ENCODE peak calls at places on chromosomes 3 and 15, in nine cellular contexts. Q is PC-3, A is fibroblast of lung, B is A549, L is tibial artery, V is uterus, C is GM23338, T is IMR-90, K is astrocyte. R is an unnamed sample. For H3K4me1, the result is how much of the 10 kb centered on the place peaks cover.

GRCh38 chr15:60255390-60255789 is 142.4 kb downstream of the ANXA2 start:
- DNase-seq in Q (peak), A (no peak), B (peak), L (no peak), V (no peak), C (no peak), T (no peak), K (no peak), R (no peak)

GRCh38 chr3:129315386-129315991 is 36.8 kb downstream of the HMCES start:
- DNase-seq in Q (peak), A (peak), B (peak), L (peak), V (peak), C (peak), T (peak), K (no peak), R (no peak)

GRCh38 chr15:77144492-77145070 is 73.7 kb upstream of the TSPAN3 start:
- DNase-seq in Q (peak), A (peak), B (no peak), L (no peak), V (no peak), C (peak), T (peak), K (peak), R (no peak)

GRCh38 chr3:43876648-43877047 is 185.9 kb downstream of the ABHD5 start:
- DNase-seq in Q (no peak), A (no peak), B (no peak), L (no peak), V (no peak), C (no peak), T (no peak), K (no peak), R (no peak)

GRCh38 chr3:177812492-177812891 is 615.2 kb upstream of the TBL1XR1 start:
- DNase-seq in Q (no peak), A (no peak), B (no peak), L (no peak), V (no peak), C (no peak), T (no peak), K (no peak), R (no peak)

GRCh38 chr15:68791431-68792283 is 29.0 kb downstream of the ANP32A start:
- DNase-seq in Q (no peak), A (no peak), B (no peak), L (no peak), V (no peak), C (peak), T (no peak), K (no peak), R (no peak)

GRCh38 chr15:38954090-38954489 is 389.5 kb upstream of the RASGRP1 start:
- DNase-seq in Q (no peak), A (peak), B (no peak), L (no peak), V (no peak), C (no peak), T (peak), K (no peak), R (no peak)

GRCh38 chr15:29924750-29925149 is 102.5 kb upstream of the TJP1 start:
- DNase-seq in Q (peak), A (peak), B (peak), L (no peak), V (no peak), C (peak), T (peak), K (peak), R (no peak)

GRCh38 chr3:127851899-127852298 is 29.6 kb upstream of the MGLL start:
- DNase-seq in Q (no peak), A (no peak), B (no peak), L (no peak), V (no peak), C (peak), T (no peak), K (no peak), R (no peak)

GRCh38 chr15:43440721-43441281 is 52.2 kb downstream of the TP53BP1 start:
- DNase-seq in Q (peak), A (peak), B (peak), L (peak), V (peak), C (peak), T (peak), K (peak), R (peak)

GRCh38 chr3:149801200-149801599 is 8.8 kb upstream of the ANKUB1 start:
- DNase-seq in Q (no peak), A (no peak), B (no peak), L (no peak), V (no peak), C (no peak), T (no peak), K (no peak), R (no peak)

GRCh38 chr15:79455361-79455760 is 23.2 kb downstream of the MINAR1 start:
- DNase-seq in Q (no peak), A (peak), B (no peak), L (no peak), V (no peak), C (no peak), T (peak), K (peak), R (no peak)

GRCh38 chr15:68635142-68635541 is 56.3 kb downstream of the CORO2B start:
- DNase-seq in Q (no peak), A (no peak), B (no peak), L (no peak), V (no peak), C (no peak), T (no peak), K (no peak), R (no peak)

GRCh38 chr3:24237971-24238767 is 256.5 kb downstream of the THRB start:
- DNase-seq in Q (peak), A (peak), B (peak), L (no peak), V (peak), C (peak), T (peak), K (peak), R (no peak)

GRCh38 chr3:108103971-108104797 is 13.4 kb upstream of the CD47 start:
- DNase-seq in Q (peak), A (peak), B (no peak), L (no peak), V (peak), C (no peak), T (peak), K (peak), R (no peak)

GRCh38 chr3:146218880-146219866 is 31.7 kb downstream of the PLSCR4 start:
- DNase-seq in Q (peak), A (peak), B (peak), L (no peak), V (peak), C (peak), T (peak), K (no peak), R (no peak)

DNA sequence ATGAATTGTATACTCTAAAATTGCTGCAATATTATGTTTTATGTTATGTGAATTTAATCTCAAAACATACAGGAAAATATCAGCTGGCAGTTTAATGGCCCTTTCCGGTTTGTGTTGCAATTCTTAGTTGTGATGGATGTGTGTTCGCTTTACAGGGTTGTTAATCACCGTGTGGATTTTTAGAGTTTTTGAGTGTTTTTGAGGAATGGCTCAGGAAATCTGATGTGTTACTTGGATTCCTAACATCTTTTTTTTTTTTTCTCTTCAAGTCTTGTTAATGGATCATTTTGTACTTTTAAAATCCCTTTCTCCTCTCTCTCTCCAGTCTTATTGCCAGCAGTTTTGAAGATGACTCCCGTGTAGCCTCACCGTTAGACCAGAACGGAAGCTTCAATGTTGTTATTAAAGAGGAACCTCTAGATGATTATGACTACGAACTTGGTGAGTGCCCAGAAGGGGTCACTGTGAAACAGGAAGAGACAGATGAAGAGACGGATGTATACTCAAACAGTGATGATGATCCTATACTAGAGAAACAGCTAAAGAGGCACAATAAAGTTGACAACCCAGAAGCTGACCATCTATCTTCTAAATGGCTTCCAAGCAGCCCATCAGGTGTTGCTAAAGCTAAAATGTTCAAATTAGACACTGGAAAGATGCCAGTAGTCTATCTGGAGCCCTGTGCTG is 35.7 kb downstream of the MGA start:
- DNase-seq in Q (peak), A (peak), B (peak), L (no peak), V (no peak), C (peak), T (peak), K (peak), R (no peak)
- TF ChIP-seq CTCF in Q (peak), A (peak), B (peak), L (no peak), V (no peak), C (peak), T (peak), K (peak), R (no peak)

GRCh38 chr15:101250331-101250730 is 1.5 kb downstream of the CHSY1 start:
- DNase-seq in Q (peak), A (peak), B (no peak), L (no peak), V (no peak), C (no peak), T (peak), K (peak), R (no peak)

GRCh38 chr15:101252836-101253235 is 988 bp upstream of the CHSY1 start:
- DNase-seq in Q (peak), A (no peak), B (no peak), L (no peak), V (no peak), C (no peak), T (no peak), K (no peak), R (no peak)

GRCh38 chr15:101251830-101252820 is at the start of gene CHSY1:
- DNase-seq in Q (peak), A (peak), B (peak), L (peak), V (peak), C (peak), T (peak), K (peak), R (peak)

GRCh38 chr15:101248274-101248673 is 3.6 kb downstream of the CHSY1 start:
- DNase-seq in Q (no peak), A (no peak), B (no peak), L (no peak), V (no peak), C (no peak), T (no peak), K (no peak), R (no peak)

GRCh38 chr15:101250931-101251829 is 668 bp downstream of the CHSY1 start:
- DNase-seq in Q (peak), A (peak), B (peak), L (no peak), V (no peak), C (peak), T (no peak), K (no peak), R (no peak)
- H3K4me1 ChIP-seq in Q (under half), A (under half), B (under half), L (under half), V (under half), C (under half), T (under half), K (under half), R (under half)

DNA sequence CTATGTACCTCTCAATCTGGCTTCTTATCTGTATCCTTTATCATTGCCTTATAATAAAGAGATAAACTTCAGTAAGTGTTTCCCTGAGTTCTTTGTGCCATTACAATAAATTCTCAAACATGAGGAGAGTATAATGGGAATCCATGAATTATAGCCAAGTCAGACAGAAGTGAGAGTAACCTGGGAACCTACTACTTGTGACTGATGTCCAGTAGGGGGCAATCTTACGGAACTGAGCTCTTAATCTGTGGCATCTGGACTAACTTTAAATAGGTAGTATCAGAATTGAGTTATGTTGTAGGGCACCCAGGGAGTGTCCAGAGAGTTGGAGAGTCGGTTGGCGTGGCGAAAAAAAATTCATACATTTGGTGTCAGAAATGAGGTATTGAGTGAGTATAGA is 542.6 kb downstream of the ZBBX start:
- DNase-seq in Q (peak), A (no peak), B (peak), L (no peak), V (no peak), C (peak), T (no peak), K (no peak), R (no peak)
- TF ChIP-seq CTCF in Q (peak), A (no peak), B (no peak), L (no peak), V (no peak), C (peak), T (no peak), K (peak), R (no peak)

GRCh38 chr3:18410205-18410604 is 14.9 kb downstream of the SATB1 start:
- DNase-seq in Q (no peak), A (no peak), B (no peak), L (no peak), V (no peak), C (no peak), T (no peak), K (no peak), R (no peak)

GRCh38 chr3:18415132-18415531 is 10.0 kb downstream of the SATB1 start:
- DNase-seq in Q (no peak), A (no peak), B (no peak), L (no peak), V (no peak), C (no peak), T (no peak), K (no peak), R (no peak)

GRCh38 chr3:18415836-18416235 is 9.3 kb downstream of the SATB1 start:
- DNase-seq in Q (no peak), A (no peak), B (no peak), L (no peak), V (no peak), C (no peak), T (no peak), K (no peak), R (no peak)

GRCh38 chr3:18411541-18411940 is 13.6 kb downstream of the SATB1 start:
- DNase-seq in Q (no peak), A (no peak), B (no peak), L (no peak), V (no peak), C (no peak), T (no peak), K (no peak), R (no peak)

DNA sequence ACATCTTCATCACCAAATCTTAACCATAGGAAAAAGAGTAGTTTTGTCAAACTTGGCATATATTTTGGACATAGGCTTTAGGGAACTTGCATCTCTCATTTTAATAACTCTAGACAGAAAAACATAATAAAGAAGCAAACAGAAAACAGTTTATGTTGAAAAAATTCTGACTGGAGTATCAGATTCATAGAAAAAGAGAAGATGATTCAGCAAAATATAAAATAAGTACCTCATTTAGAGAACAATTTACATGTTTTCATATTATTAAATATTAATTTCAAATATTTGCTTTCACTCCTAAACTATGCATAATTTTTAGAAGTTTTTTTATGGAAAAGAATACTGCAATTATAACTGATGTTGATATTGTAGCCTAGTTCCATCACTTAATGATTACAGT is 12.5 kb downstream of the SATB1 start:
- DNase-seq in Q (no peak), A (no peak), B (no peak), L (no peak), V (no peak), C (no peak), T (no peak), K (no peak), R (no peak)
- H3K4me1 ChIP-seq in Q (under half), A (under half), B (under half), L (under half), V (under half), C (under half), T (under half), K (under half), R (under half)

GRCh38 chr3:155102329-155102728 is 22.2 kb downstream of the MME start:
- DNase-seq in Q (peak), A (peak), B (no peak), L (no peak), V (no peak), C (no peak), T (peak), K (peak), R (no peak)

GRCh38 chr3:155106059-155106458 is 25.9 kb downstream of the MME start:
- DNase-seq in Q (no peak), A (peak), B (no peak), L (no peak), V (no peak), C (no peak), T (peak), K (no peak), R (no peak)

GRCh38 chr3:155097009-155097349 is 16.9 kb downstream of the MME start:
- DNase-seq in Q (no peak), A (no peak), B (no peak), L (no peak), V (no peak), C (no peak), T (no peak), K (no peak), R (no peak)

GRCh38 chr3:155096303-155097008 is 16.3 kb downstream of the MME start:
- DNase-seq in Q (no peak), A (no peak), B (no peak), L (no peak), V (no peak), C (no peak), T (no peak), K (no peak), R (no peak)

DNA sequence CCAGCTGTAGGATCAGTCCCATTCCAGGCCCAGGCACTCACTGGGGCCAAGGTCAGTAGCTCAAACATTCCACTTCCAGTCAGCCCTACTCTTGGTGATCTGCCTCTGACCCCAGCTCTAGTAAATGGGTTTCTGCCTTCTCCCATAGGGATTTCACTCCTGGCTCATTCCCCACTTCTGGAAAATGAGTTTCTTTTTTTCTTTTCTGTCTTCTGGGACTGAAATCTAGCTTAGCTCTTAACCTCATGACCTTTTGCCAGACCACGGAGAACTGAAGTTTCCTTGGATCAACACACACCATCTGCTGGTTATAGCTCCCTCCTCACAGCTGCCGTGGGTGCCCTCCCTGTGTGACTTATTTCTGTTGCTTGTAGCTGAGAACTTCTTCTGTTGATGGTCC is 21.3 kb downstream of the MME start:
- DNase-seq in Q (no peak), A (peak), B (no peak), L (no peak), V (no peak), C (no peak), T (peak), K (peak), R (no peak)
- TF ChIP-seq CTCF in Q (no peak), A (peak), B (no peak), L (no peak), V (no peak), C (no peak), T (no peak), K (no peak), R (no peak)

GRCh38 chr3:32304510-32304909 is 66.0 kb downstream of the CMTM8 start:
- DNase-seq in Q (no peak), A (no peak), B (no peak), L (no peak), V (no peak), C (no peak), T (no peak), K (no peak), R (no peak)

GRCh38 chr3:32301426-32301825 is 62.9 kb downstream of the CMTM8 start:
- DNase-seq in Q (no peak), A (no peak), B (no peak), L (no peak), V (no peak), C (no peak), T (no peak), K (no peak), R (no peak)

GRCh38 chr3:32303977-32304376 is 65.5 kb downstream of the CMTM8 start:
- DNase-seq in Q (no peak), A (no peak), B (no peak), L (no peak), V (no peak), C (peak), T (no peak), K (no peak), R (no peak)

GRCh38 chr3:32303051-32303786 is 64.7 kb downstream of the CMTM8 start:
- DNase-seq in Q (no peak), A (no peak), B (no peak), L (no peak), V (no peak), C (no peak), T (no peak), K (no peak), R (no peak)

DNA sequence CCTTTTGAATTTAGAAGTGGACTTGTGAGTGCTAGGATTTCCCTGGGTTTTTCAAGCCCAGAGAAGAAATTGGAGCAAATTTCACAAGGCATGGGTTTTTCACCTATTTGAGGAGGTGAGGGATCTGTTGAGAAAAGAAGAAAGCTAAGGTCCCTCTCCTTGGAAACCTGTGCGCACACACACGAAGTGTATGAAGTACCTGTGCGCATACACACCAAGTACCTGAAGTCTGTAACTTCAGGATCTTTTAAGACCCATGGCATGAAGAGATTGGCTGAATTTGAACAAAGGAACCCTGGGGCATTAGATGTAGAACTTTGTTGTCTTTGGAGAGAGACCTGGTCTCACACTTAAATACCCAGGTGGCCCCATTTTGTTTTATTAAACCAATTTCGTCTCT is 64.1 kb downstream of the CMTM8 start:
- DNase-seq in Q (no peak), A (no peak), B (no peak), L (no peak), V (no peak), C (no peak), T (no peak), K (no peak), R (no peak)
- H3K4me1 ChIP-seq in Q (under half), A (under half), B (under half), L (under half), V (under half), C (under half), T (under half), K (under half), R (under half)

GRCh38 chr15:78397382-78397781 is 40.6 kb upstream of the IREB2 start:
- DNase-seq in Q (no peak), A (no peak), B (no peak), L (no peak), V (no peak), C (no peak), T (no peak), K (no peak), R (no peak)

GRCh38 chr15:78398076-78398825 is 39.8 kb upstream of the IREB2 start:
- DNase-seq in Q (no peak), A (no peak), B (no peak), L (no peak), V (no peak), C (no peak), T (no peak), K (no peak), R (no peak)

GRCh38 chr15:78394981-78395619 is 42.9 kb upstream of the IREB2 start:
- DNase-seq in Q (no peak), A (no peak), B (no peak), L (no peak), V (no peak), C (peak), T (no peak), K (no peak), R (no peak)

GRCh38 chr15:78396186-78396814 is 41.7 kb upstream of the IREB2 start:
- DNase-seq in Q (no peak), A (no peak), B (no peak), L (no peak), V (no peak), C (no peak), T (no peak), K (no peak), R (no peak)

GRCh38 chr15:78396976-78397375 is 41.0 kb upstream of the IREB2 start:
- DNase-seq in Q (peak), A (no peak), B (peak), L (no peak), V (no peak), C (peak), T (peak), K (no peak), R (no peak)
- TF ChIP-seq CTCF in Q (peak), A (peak), B (peak), L (no peak), V (no peak), C (peak), T (peak), K (no peak), R (no peak)